ENCODE peak calls at places on chromosome 4, in eight cellular contexts. I is hepatic stellate cell; M is stimulated activated CD4-positive, alpha-beta T cell treated with anti-CD3 and anti-CD28 coated beads, Interleukin-15, amount 100 ng/mL, for 1 hour; B is activated CD4-positive, alpha-beta T cell treated with anti-CD3 and anti-CD28 coated beads, Interleukin-2, amount 10 ng/mL, durations not matched to agents 7 days and 5 days; A is IMR-90; F is activated T-cell treated with anti-CD3 and anti-CD28 coated beads, Interleukin-2, amount 50 U/mL, for 72 hours; U is EH; J is non-pigmented ciliary epithelial cell. Z is an unnamed sample.

GRCh38 chr4:38069271-38069760 is 109.1 kb downstream of the PTTG2 start:
- DNase-seq in U (peak), B (peak), A (peak), I (peak), F (no peak), M (no peak), J (no peak), Z (peak)

GRCh38 chr4:132839070-132839469 is 310.0 kb upstream of the PCDH10 start:
- DNase-seq in F (no peak), A (no peak), M (no peak), I (no peak), J (no peak), B (no peak), U (no peak), Z (no peak)

GRCh38 chr4:82715731-82716617 is 82.6 kb downstream of the SCD5 start:
- DNase-seq in J (peak), B (no peak), I (no peak), M (no peak), U (peak), A (peak), F (no peak), Z (no peak)

GRCh38 chr4:103207673-103208072 is 9.5 kb upstream of the CENPE start:
- DNase-seq in M (no peak), F (no peak), I (no peak), J (no peak), U (no peak), B (no peak), A (no peak), Z (no peak)

GRCh38 chr4:92599044-92599443 is 295.3 kb downstream of the GRID2 start:
- DNase-seq in B (no peak), U (no peak), A (no peak), F (no peak), M (no peak), I (no peak), J (no peak), Z (no peak)

GRCh38 chr4:149825336-149825735 is 9.7 kb upstream of the IQCM start:
- DNase-seq in B (no peak), I (no peak), F (no peak), J (no peak), A (no peak), M (no peak), U (no peak), Z (no peak)

GRCh38 chr4:4961936-4962335 is 57.3 kb downstream of the CYTL1 start:
- DNase-seq in U (no peak), F (no peak), M (no peak), A (no peak), I (no peak), B (no peak), J (no peak), Z (no peak)

GRCh38 chr4:153267013-153267412 is 62.8 kb downstream of the TRIM2 start:
- DNase-seq in F (no peak), U (peak), J (no peak), A (peak), M (no peak), I (peak), B (no peak), Z (no peak)

GRCh38 chr4:105198541-105198940 is 51.9 kb downstream of the TET2 start:
- DNase-seq in M (no peak), A (no peak), U (peak), J (no peak), B (no peak), F (no peak), I (no peak), Z (no peak)

Z was measured in HL-60.